ENCODE peak calls at places on chromosomes 12 and 14, in nine cellular contexts. G, J, K, Y, Z, P, O, F and X are unnamed samples.

GRCh38 chr12:75553398-75553797 is 42.0 kb upstream of the KRR1 start:
- DNase-seq in G (no peak), J (no peak), K (no peak), Y (no peak), Z (no peak), P (no peak), O (no peak), F (no peak), X (no peak)

GRCh38 chr14:100127853-100128455 is 31.5 kb downstream of the DEGS2 start:
- DNase-seq in G (no peak), J (no peak), K (no peak), Y (no peak), Z (no peak), P (no peak), O (no peak), F (no peak), X (no peak)

GRCh38 chr14:65622703-65623102 is 210.2 kb downstream of the FUT8 start:
- DNase-seq in G (no peak), J (no peak), K (no peak), Y (no peak), Z (no peak), P (no peak), O (no peak), F (no peak), X (no peak)

GRCh38 chr14:101736071-101736470 is 25.4 kb upstream of the PPP2R5C start:
- DNase-seq in G (no peak), J (no peak), K (no peak), Y (no peak), Z (no peak), P (no peak), O (no peak), F (no peak), X (no peak)

GRCh38 chr14:54347044-54347443 is 49.8 kb upstream of the CDKN3 start:
- DNase-seq in G (no peak), J (no peak), K (no peak), Y (peak), Z (no peak), P (no peak), O (no peak), F (no peak), X (no peak)

GRCh38 chr12:24948452-24948815 is 467 bp downstream of the BCAT1 start:
- DNase-seq in G (no peak), J (no peak), K (no peak), Y (no peak), Z (peak), P (no peak), O (peak), F (no peak), X (no peak)

GRCh38 chr12:46983959-46984833 is 95.2 kb upstream of the PCED1B start:
- DNase-seq in G (no peak), J (peak), K (peak), Y (no peak), Z (peak), P (peak), O (peak), F (peak), X (no peak)

GRCh38 chr14:74915426-74915825 is 7.6 kb downstream of the RPS6KL1 start:
- DNase-seq in G (no peak), J (no peak), K (no peak), Y (no peak), Z (no peak), P (no peak), O (no peak), F (no peak), X (no peak)

GRCh38 chr14:104350463-104351185 is 212.2 kb downstream of the KIF26A start:
- DNase-seq in G (peak), J (peak), K (no peak), Y (no peak), Z (no peak), P (no peak), O (peak), F (peak), X (peak)

GRCh38 chr14:103385994-103386491 is 828 bp downstream of the MARK3 start:
- DNase-seq in G (no peak), J (peak), K (peak), Y (no peak), Z (no peak), P (no peak), O (no peak), F (peak), X (no peak)

DNA sequence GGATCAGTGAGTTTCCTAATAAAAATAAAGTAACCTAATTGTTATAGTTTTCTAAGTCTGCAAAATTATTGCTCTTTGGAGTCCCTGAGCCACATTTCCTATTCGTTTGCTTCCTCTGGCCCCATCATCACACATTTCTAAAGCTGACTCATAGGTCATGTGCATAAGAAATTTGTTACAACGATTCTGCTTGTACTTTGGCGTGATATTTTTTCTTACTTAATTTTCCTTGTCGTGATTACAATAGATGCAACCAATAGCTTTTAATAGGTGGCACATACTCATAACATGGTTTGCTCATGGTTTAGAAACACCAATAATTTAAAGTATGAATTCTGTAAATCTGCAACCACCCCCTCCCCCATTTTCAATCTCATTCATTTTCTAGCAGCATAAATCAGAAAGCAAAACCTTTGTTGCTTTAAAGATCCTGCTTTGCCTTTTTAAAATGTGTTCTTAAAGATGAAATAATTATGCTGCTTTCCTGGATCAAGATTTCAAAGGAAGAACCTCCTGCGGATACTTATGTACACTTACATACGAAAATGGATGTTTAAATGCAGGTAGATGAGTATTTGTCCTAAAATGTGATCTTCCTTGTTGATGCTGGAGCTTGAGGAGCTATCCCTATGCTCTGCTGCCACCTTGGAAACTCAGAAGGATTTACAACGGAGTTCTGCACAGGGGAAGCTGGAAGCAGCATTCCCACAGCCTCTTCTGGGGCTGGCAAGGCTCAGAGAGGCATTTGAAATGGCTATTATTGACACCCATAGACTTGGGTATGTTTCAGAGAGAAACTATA is 1.7 kb upstream of the FLRT2 start:
- DNase-seq in G (no peak), J (peak), K (no peak), Y (no peak), Z (peak), P (no peak), O (peak), F (peak), X (no peak)
- H3K27ac ChIP-seq in G (peak), J (peak), K (peak), Y (peak), Z (peak), P (no peak), O (no peak), F (peak), X (peak)

GRCh38 chr12:3964404-3964803 is 91.2 kb upstream of the PARP11 start:
- DNase-seq in G (no peak), J (no peak), K (no peak), Y (no peak), Z (peak), P (no peak), O (peak), F (no peak), X (no peak)
- TF ChIP-seq CTCF in G (no peak), J (no peak), K (no peak), Y (no peak), Z (no peak), P (no peak), O (no peak), F (no peak), X (no peak)

GRCh38 chr12:67270622-67271021 is 1.5 kb downstream of the CAND1 start:
- DNase-seq in G (no peak), J (no peak), K (no peak), Y (no peak), Z (no peak), P (no peak), O (no peak), F (no peak), X (no peak)
- H3K4me3 ChIP-seq in G (peak), J (peak), K (peak), Y (no peak), Z (peak), P (peak), O (peak), F (peak), X (peak)

GRCh38 chr14:69684461-69685183 is 73.2 kb downstream of the SUSD6 start:
- DNase-seq in G (no peak), J (peak), K (no peak), Y (no peak), Z (no peak), P (no peak), O (no peak), F (no peak), X (no peak)

GRCh38 chr14:69680297-69680696 is 68.9 kb downstream of the SUSD6 start:
- DNase-seq in G (no peak), J (no peak), K (no peak), Y (no peak), Z (no peak), P (no peak), O (no peak), F (no peak), X (no peak)

GRCh38 chr14:69685217-69685616 is 73.8 kb downstream of the SUSD6 start:
- DNase-seq in G (no peak), J (no peak), K (no peak), Y (no peak), Z (no peak), P (no peak), O (no peak), F (no peak), X (no peak)

GRCh38 chr14:69683971-69684370 is 72.6 kb downstream of the SUSD6 start:
- DNase-seq in G (no peak), J (no peak), K (no peak), Y (no peak), Z (no peak), P (no peak), O (no peak), F (no peak), X (peak)

DNA sequence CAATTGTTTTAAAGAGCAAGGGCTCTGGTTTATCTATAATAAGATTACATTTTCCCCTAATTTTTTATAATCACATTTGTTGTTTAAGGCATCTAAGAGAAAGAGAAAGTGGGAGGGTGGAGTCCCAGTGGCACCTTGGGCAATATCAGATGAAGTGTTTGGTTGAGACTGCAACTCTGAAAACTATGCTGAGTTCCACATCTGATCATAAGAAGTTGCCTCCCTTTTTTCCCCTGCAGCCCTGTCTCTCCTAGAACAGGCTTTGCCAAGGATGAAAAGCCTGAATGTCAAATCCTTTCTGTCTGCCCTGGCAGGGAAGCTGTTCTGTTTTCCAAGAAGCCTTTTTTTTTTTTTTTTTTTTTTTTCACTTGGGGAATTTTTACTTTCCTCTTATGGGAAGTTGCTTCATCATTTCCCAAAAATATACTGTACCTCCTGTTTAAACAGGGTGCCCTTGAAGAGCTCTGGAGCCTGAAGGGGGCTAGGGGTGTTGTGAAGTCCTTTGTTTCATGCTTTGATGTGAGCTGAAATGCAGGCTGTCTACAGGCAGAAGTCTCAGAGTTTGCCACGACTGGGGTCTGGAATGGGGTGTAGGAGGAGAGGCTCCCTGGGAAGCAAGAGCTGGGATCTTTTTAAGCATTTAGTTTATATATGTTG is 71.3 kb downstream of the SUSD6 start:
- DNase-seq in G (no peak), J (no peak), K (no peak), Y (no peak), Z (no peak), P (no peak), O (peak), F (no peak), X (peak)
- H3K27ac ChIP-seq in G (peak), J (no peak), K (peak), Y (no peak), Z (no peak), P (no peak), O (no peak), F (no peak), X (peak)